ENCODE peak calls at places on chromosomes 5 and 9, in ten cellular contexts. K is glomerular endothelial cell; Z is K562; W is renal cortical epithelial cell; I is NCI-H1930; J is stimulated activated CD4-positive, alpha-beta T cell treated with anti-CD3 and anti-CD28 coated beads, Interleukin-2, amount 100 ng/mL, for 4 hours; S is iris pigment epithelial cell; N is body of pancreas; D is hepatocyte; X is epithelial cell of esophagus. F is an unnamed sample.
A peak's percentile ranks its signal among the peaks of the same experiment; 100 is the strongest.

GRCh38 chr9:135533674-135534073 is 12.3 kb upstream of the OBP2A start:
- DNase-seq in K (no peak), Z (no peak), W (no peak), I (no peak), J (no peak), S (no peak), N (no peak), D (no peak), X (no peak), F (no peak)

GRCh38 chr9:108776920-108777650 is 78.7 kb downstream of the ACTL7B start:
- DNase-seq in K (no peak), Z (no peak), W (peak; percentile 60), I (no peak), J (no peak), S (peak; percentile 84), N (no peak), D (no peak), X (peak; percentile 52), F (no peak)

GRCh38 chr5:113846941-113847340 is 333.4 kb downstream of the YTHDC2 start:
- DNase-seq in K (no peak), Z (no peak), W (no peak), I (no peak), J (no peak), S (no peak), N (no peak), D (peak; percentile 4), X (peak; percentile 8), F (no peak)

GRCh38 chr5:94884294-94884693 is 265.8 kb downstream of the SLF1 start:
- DNase-seq in K (no peak), Z (no peak), W (peak; percentile 19), I (no peak), J (no peak), S (no peak), N (no peak), D (no peak), X (no peak), F (no peak)

GRCh38 chr5:98977723-98978122 is 48.9 kb upstream of the CHD1 start:
- DNase-seq in K (no peak), Z (no peak), W (no peak), I (no peak), J (no peak), S (no peak), N (peak; percentile 85), D (peak; percentile 12), X (peak; percentile 55), F (no peak)

GRCh38 chr9:21994526-21994995 is at the start of gene CDKN2B-AS1:
- DNase-seq in K (no peak), Z (no peak), W (peak; percentile 40), I (peak; percentile 93), J (no peak), S (peak; percentile 78), N (peak; percentile 38), D (peak; percentile 44), X (peak; percentile 69), F (peak; percentile 44)

GRCh38 chr9:94697972-94698581 is 28.4 kb upstream of the AOPEP start:
- DNase-seq in K (no peak), Z (no peak), W (peak; percentile 97), I (no peak), J (no peak), S (peak; percentile 67), N (peak; percentile 8), D (peak; percentile 64), X (peak; percentile 60), F (peak; percentile 79)

GRCh38 chr5:81134066-81134465 is 99.1 kb upstream of the CKMT2 start:
- DNase-seq in K (no peak), Z (no peak), W (peak; percentile 35), I (no peak), J (no peak), S (no peak), N (no peak), D (no peak), X (peak; percentile 38), F (peak; percentile 56)

GRCh38 chr9:109452761-109453160 is 45.3 kb downstream of the PTPN3 start:
- DNase-seq in K (no peak), Z (no peak), W (peak; percentile 86), I (no peak), J (no peak), S (peak; percentile 97), N (no peak), D (no peak), X (peak; percentile 83), F (peak; percentile 99)

GRCh38 chr5:98209418-98209817 is 564.0 kb upstream of the RGMB start:
- DNase-seq in K (no peak), Z (no peak), W (no peak), I (no peak), J (no peak), S (no peak), N (no peak), D (no peak), X (no peak), F (no peak)

GRCh38 chr9:126623667-126624452 is 10.1 kb downstream of the LMX1B start:
- DNase-seq in K (no peak), Z (no peak), W (no peak), I (no peak), J (no peak), S (no peak), N (no peak), D (no peak), X (no peak), F (no peak)

GRCh38 chr5:1759378-1759970 is 40.2 kb downstream of the MRPL36 start:
- DNase-seq in K (no peak), Z (no peak), W (no peak), I (no peak), J (no peak), S (no peak), N (no peak), D (no peak), X (no peak), F (no peak)

GRCh38 chr5:2532809-2533208 is 218.7 kb downstream of the IRX2 start:
- DNase-seq in K (no peak), Z (no peak), W (no peak), I (no peak), J (no peak), S (no peak), N (no peak), D (no peak), X (no peak), F (no peak)

GRCh38 chr9:37374892-37375291 is 47.6 kb upstream of the GRHPR start:
- DNase-seq in K (no peak), Z (no peak), W (no peak), I (no peak), J (no peak), S (no peak), N (no peak), D (no peak), X (no peak), F (no peak)

GRCh38 chr5:57277085-57277484 is 103.2 kb downstream of the GPBP1 start:
- DNase-seq in K (peak; percentile 23), Z (peak; percentile 12), W (peak; percentile 37), I (no peak), J (no peak), S (peak; percentile 29), N (no peak), D (no peak), X (peak; percentile 33), F (peak; percentile 39)

GRCh38 chr9:27394826-27395201 is 97.9 kb upstream of the EQTN start:
- DNase-seq in K (no peak), Z (no peak), W (no peak), I (no peak), J (no peak), S (no peak), N (no peak), D (no peak), X (peak; percentile 37), F (no peak)

GRCh38 chr5:38758774-38759423 is 86.9 kb upstream of the OSMR start:
- DNase-seq in K (no peak), Z (no peak), W (no peak), I (no peak), J (no peak), S (no peak), N (no peak), D (peak; percentile 17), X (no peak), F (no peak)

F was measured in trophoblast cell.